ENCODE peak calls at places on chromosomes 2 and 18, in six cellular contexts. A is BJ, F is ovary, X is IMR-90, N is GM12878, E is Peyer's patch. J is an unnamed sample.

GRCh38 chr18:3179430-3180089 is 40.2 kb downstream of the MYOM1 start:
- DNase-seq in A (no peak), F (no peak), X (no peak), N (peak; percentile 32), E (no peak), J (peak; percentile 57)

GRCh38 chr2:45218931-45219339 is 209.7 kb upstream of the SIX2 start:
- DNase-seq in A (no peak), F (no peak), X (no peak), N (no peak), E (no peak), J (no peak)

GRCh38 chr2:40208478-40208877 is 243.4 kb downstream of the SLC8A1 start:
- DNase-seq in A (no peak), F (no peak), X (no peak), N (no peak), E (no peak), J (no peak)

GRCh38 chr2:133892352-133892913 is 324.2 kb upstream of the NCKAP5 start:
- DNase-seq in A (no peak), F (no peak), X (no peak), N (no peak), E (no peak), J (no peak)

GRCh38 chr2:146940016-146940685 is 904.7 kb upstream of the ACVR2A start:
- DNase-seq in A (peak; percentile 17), F (no peak), X (no peak), N (no peak), E (no peak), J (no peak)

GRCh38 chr2:181762000-181762399 is 81.7 kb upstream of the NEUROD1 start:
- DNase-seq in A (no peak), F (no peak), X (no peak), N (no peak), E (no peak), J (no peak)

GRCh38 chr2:242060212-242060835 is 190.8 kb downstream of the RTP5 start:
- DNase-seq in A (no peak), F (no peak), X (peak; percentile 71), N (no peak), E (no peak), J (no peak)

GRCh38 chr2:144830543-144830942 is 310.6 kb upstream of the ZEB2 start:
- DNase-seq in A (peak; percentile 30), F (no peak), X (no peak), N (no peak), E (no peak), J (no peak)

GRCh38 chr2:112001136-112001764 is 53.8 kb upstream of the TMEM87B start:
- DNase-seq in A (no peak), F (no peak), X (no peak), N (peak; percentile 24), E (no peak), J (no peak)

GRCh38 chr2:142876423-142876822 is 1.0 kb upstream of the KYNU start:
- DNase-seq in A (no peak), F (no peak), X (peak; percentile 34), N (no peak), E (no peak), J (no peak)

GRCh38 chr18:53147472-53147871 is 807.5 kb downstream of the DCC start:
- DNase-seq in A (no peak), F (no peak), X (no peak), N (no peak), E (no peak), J (no peak)

GRCh38 chr2:162175720-162176119 is 23.7 kb upstream of the GCG start:
- DNase-seq in A (no peak), F (no peak), X (no peak), N (no peak), E (no peak), J (no peak)

GRCh38 chr2:196324212-196324611 is 152.8 kb upstream of the STK17B start:
- DNase-seq in A (no peak), F (no peak), X (peak; percentile 42), N (no peak), E (no peak), J (no peak)

GRCh38 chr2:109305494-109306187 is 176.6 kb downstream of the SH3RF3 start:
- DNase-seq in A (no peak), F (no peak), X (no peak), N (no peak), E (no peak), J (no peak)

GRCh38 chr18:63808125-63808524 is 32.9 kb downstream of the SERPINB7 start:
- DNase-seq in A (no peak), F (no peak), X (no peak), N (no peak), E (no peak), J (no peak)

GRCh38 chr2:64770781-64771334 is 117.1 kb upstream of the SERTAD2 start:
- DNase-seq in A (peak; percentile 63), F (peak; percentile 68), X (peak; percentile 97), N (no peak), E (no peak), J (no peak)

GRCh38 chr2:237561221-237561620 is 5.2 kb upstream of the PRLH start:
- DNase-seq in A (no peak), F (no peak), X (no peak), N (no peak), E (peak; percentile 30), J (no peak)

GRCh38 chr2:27379840-27380625 is 501 bp downstream of the ZNF513 start:
- DNase-seq in A (no peak), F (peak; percentile 70), X (peak; percentile 76), N (no peak), E (peak; percentile 57), J (peak; percentile 43)

GRCh38 chr2:86082768-86083167 is 22.9 kb downstream of the POLR1A start:
- DNase-seq in A (no peak), F (no peak), X (no peak), N (no peak), E (no peak), J (no peak)
- H3K36me3 ChIP-seq in A (peaks cover 5% of the 10 kb centered on the region), F (no peaks in the 10 kb centered on the region), X (peaks cover 31% of the 10 kb centered on the region), N (peaks cover 13% of the 10 kb centered on the region), E (no peaks in the 10 kb centered on the region), J (peaks cover 20% of the 10 kb centered on the region)

GRCh38 chr2:36409971-36410370 is 54.4 kb downstream of the CRIM1 start:
- DNase-seq in A (no peak), F (no peak), X (no peak), N (no peak), E (no peak), J (no peak)

GRCh38 chr2:36408198-36408703 is 52.7 kb downstream of the CRIM1 start:
- DNase-seq in A (no peak), F (peak; percentile 31), X (peak; percentile 85), N (no peak), E (no peak), J (no peak)

GRCh38 chr2:36413218-36413617 is 57.6 kb downstream of the CRIM1 start:
- DNase-seq in A (peak; percentile 19), F (no peak), X (peak; percentile 47), N (no peak), E (no peak), J (no peak)

GRCh38 chr2:36411962-36412444 is 56.4 kb downstream of the CRIM1 start:
- DNase-seq in A (no peak), F (no peak), X (no peak), N (no peak), E (no peak), J (no peak)

DNA sequence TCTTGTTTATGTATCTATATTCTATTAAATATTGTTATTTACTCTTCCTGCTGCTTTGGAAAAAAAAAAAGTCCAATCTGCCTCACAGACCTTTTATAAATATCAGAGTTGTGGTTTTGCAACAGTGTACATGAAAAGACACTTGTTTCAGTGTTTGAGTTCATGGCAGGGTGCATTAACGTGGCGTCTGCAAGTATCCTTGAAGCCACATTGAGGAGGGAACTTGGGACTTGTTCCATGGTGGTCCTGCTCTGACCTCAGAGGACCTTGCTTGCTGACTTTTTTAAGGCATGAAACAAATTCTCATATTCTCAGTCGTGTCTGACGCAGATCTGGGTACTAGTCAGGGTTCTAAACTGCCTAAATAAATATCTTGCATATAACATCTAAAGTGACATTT is 55.1 kb downstream of the CRIM1 start:
- DNase-seq in A (no peak), F (no peak), X (no peak), N (no peak), E (no peak), J (no peak)
- H3K4me3 ChIP-seq in A (no peak overlapping the region), F (no peak overlapping the region), X (no peak overlapping the region), N (no peak overlapping the region), E (no peak overlapping the region), J (no peak overlapping the region)

GRCh38 chr2:151422917-151423439 is 13.3 kb downstream of the RIF1 start:
- DNase-seq in A (no peak), F (no peak), X (no peak), N (no peak), E (no peak), J (peak; percentile 16)

DNA sequence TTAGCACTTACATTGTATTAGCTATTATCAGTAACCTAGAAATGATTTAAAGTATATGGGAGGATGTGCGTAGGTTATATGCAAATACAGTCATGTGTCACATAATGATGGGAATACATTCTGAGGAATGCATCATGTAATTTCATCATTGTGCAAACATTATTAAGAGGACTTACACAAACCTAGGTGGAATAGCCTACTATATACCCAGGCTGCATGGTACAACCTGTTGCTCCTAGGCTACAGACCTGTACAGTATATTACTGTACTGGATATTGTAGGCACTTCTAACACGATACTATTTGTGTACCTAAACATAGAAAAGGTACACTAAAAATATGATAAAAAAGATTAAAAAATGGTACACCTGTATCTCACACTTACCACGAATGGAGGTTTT is 7.9 kb downstream of the RIF1 start:
- DNase-seq in A (no peak), F (no peak), X (no peak), N (no peak), E (no peak), J (no peak)
- TF ChIP-seq CTCF in A (no peak), F (no peak), X (no peak), N (no peak), E (no peak), J (no peak)

GRCh38 chr2:47155091-47155876 is at the start of gene STPG4:
- DNase-seq in A (no peak), F (no peak), X (no peak), N (no peak), E (no peak), J (no peak)
- H3K36me3 ChIP-seq in A (peaks cover 9% of the 10 kb centered on the region), F (no peaks in the 10 kb centered on the region), X (peaks cover 39% of the 10 kb centered on the region), N (peaks cover 27% of the 10 kb centered on the region), E (no peaks in the 10 kb centered on the region), J (peaks cover 7% of the 10 kb centered on the region)

DNA sequence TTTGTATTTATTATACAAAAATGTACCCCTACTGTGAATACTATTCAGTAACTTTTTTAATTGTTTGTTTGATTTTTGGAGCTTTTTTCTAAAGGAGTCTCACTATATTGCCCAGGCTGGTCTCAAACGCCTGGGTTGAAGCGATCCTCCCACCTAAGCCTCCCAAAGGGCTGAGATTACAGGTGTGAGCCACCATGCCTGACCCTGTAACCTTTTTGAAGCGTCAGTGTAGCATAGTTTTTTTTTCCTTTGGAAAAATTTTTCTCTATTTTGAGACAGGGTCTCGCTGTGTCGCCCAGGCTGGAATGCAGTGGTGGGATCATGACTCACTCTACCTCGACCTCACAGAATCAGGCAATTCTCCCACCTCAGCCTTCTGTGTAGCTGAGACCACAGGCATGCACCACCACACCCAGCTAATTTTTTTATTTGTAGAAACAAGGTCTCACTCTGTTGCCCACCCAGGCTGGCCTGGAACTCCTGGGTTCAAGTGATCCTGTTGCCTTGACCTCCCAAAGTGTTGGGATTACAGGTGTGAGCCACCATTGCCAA is 2.0 kb downstream of the GMCL1 start:
- DNase-seq in A (no peak), F (no peak), X (no peak), N (no peak), E (no peak), J (no peak)
- H3K4me3 ChIP-seq in A (no peak overlapping the region), F (peak overlapping the region; percentile 5), X (no peak overlapping the region), N (peak overlapping the region; percentile 63), E (no peak overlapping the region), J (no peak overlapping the region)